ENCODE peak calls at places on chromosome 3, in nine cellular contexts. One of them, this sample, is unnamed.

GRCh38 chr3:117932441-117932840 is 1102.2 kb downstream of the IGSF11 start:
- DNase-seq in NCI-H1092: no peak
- DNase-seq in iPS-NIHi11: no peak
- DNase-seq in stimulated activated naive CD8-positive, alpha-beta T cell treated with anti-CD3 and anti-CD28 coated beads, Interleukin-15, Interleukin-2, amounts not matched to agents 100 U/mL and 50 U/mL, for 24 hours: no peak
- DNase-seq in activated naive CD4-positive, alpha-beta T cell treated with Interleukin-2 at 50 U/mL for 16 hours: no peak
- DNase-seq in SW 1271: no peak
- DNase-seq in RWPE1: no peak
- DNase-seq in activated CD8-positive, alpha-beta T cell treated with anti-CD3 and anti-CD28 coated beads for 36 hours: no peak
- DNase-seq in nucleus accumbens: no peak
- DNase-seq in this sample: no peak

GRCh38 chr3:37833790-37834189 is 27.9 kb upstream of the CTDSPL start:
- DNase-seq in NCI-H1092: no peak
- DNase-seq in iPS-NIHi11: no peak
- DNase-seq in stimulated activated naive CD8-positive, alpha-beta T cell treated with anti-CD3 and anti-CD28 coated beads, Interleukin-15, Interleukin-2, amounts not matched to agents 100 U/mL and 50 U/mL, for 24 hours: no peak
- DNase-seq in activated naive CD4-positive, alpha-beta T cell treated with Interleukin-2 at 50 U/mL for 16 hours: no peak
- DNase-seq in SW 1271: no peak
- DNase-seq in RWPE1: no peak
- DNase-seq in activated CD8-positive, alpha-beta T cell treated with anti-CD3 and anti-CD28 coated beads for 36 hours: no peak
- DNase-seq in nucleus accumbens: no peak
- DNase-seq in this sample: no peak

GRCh38 chr3:47436180-47436579 is 39.6 kb downstream of the SCAP start:
- DNase-seq in NCI-H1092: no peak
- DNase-seq in iPS-NIHi11: no peak
- DNase-seq in stimulated activated naive CD8-positive, alpha-beta T cell treated with anti-CD3 and anti-CD28 coated beads, Interleukin-15, Interleukin-2, amounts not matched to agents 100 U/mL and 50 U/mL, for 24 hours: no peak
- DNase-seq in activated naive CD4-positive, alpha-beta T cell treated with Interleukin-2 at 50 U/mL for 16 hours: no peak
- DNase-seq in SW 1271: no peak
- DNase-seq in RWPE1: no peak
- DNase-seq in activated CD8-positive, alpha-beta T cell treated with anti-CD3 and anti-CD28 coated beads for 36 hours: no peak
- DNase-seq in nucleus accumbens: no peak
- DNase-seq in this sample: no peak

GRCh38 chr3:52456169-52456799 is 880 bp downstream of the NISCH start:
- DNase-seq in NCI-H1092: no peak
- DNase-seq in iPS-NIHi11: peak; percentile 65
- DNase-seq in stimulated activated naive CD8-positive, alpha-beta T cell treated with anti-CD3 and anti-CD28 coated beads, Interleukin-15, Interleukin-2, amounts not matched to agents 100 U/mL and 50 U/mL, for 24 hours: peak; percentile 28
- DNase-seq in activated naive CD4-positive, alpha-beta T cell treated with Interleukin-2 at 50 U/mL for 16 hours: peak; percentile 6
- DNase-seq in SW 1271: no peak
- DNase-seq in RWPE1: peak; percentile 17
- DNase-seq in activated CD8-positive, alpha-beta T cell treated with anti-CD3 and anti-CD28 coated beads for 36 hours: peak; percentile 24
- DNase-seq in nucleus accumbens: no peak
- DNase-seq in this sample: no peak

GRCh38 chr3:195466251-195466650 is 23.4 kb upstream of the ACAP2 start:
- DNase-seq in NCI-H1092: no peak
- DNase-seq in iPS-NIHi11: no peak
- DNase-seq in stimulated activated naive CD8-positive, alpha-beta T cell treated with anti-CD3 and anti-CD28 coated beads, Interleukin-15, Interleukin-2, amounts not matched to agents 100 U/mL and 50 U/mL, for 24 hours: no peak
- DNase-seq in activated naive CD4-positive, alpha-beta T cell treated with Interleukin-2 at 50 U/mL for 16 hours: no peak
- DNase-seq in SW 1271: no peak
- DNase-seq in RWPE1: no peak
- DNase-seq in activated CD8-positive, alpha-beta T cell treated with anti-CD3 and anti-CD28 coated beads for 36 hours: no peak
- DNase-seq in nucleus accumbens: no peak
- DNase-seq in this sample: no peak

GRCh38 chr3:193872265-193872753 is 263.6 kb upstream of the HES1 start:
- DNase-seq in NCI-H1092: no peak
- DNase-seq in iPS-NIHi11: peak; percentile 55
- DNase-seq in stimulated activated naive CD8-positive, alpha-beta T cell treated with anti-CD3 and anti-CD28 coated beads, Interleukin-15, Interleukin-2, amounts not matched to agents 100 U/mL and 50 U/mL, for 24 hours: peak; percentile 25
- DNase-seq in activated naive CD4-positive, alpha-beta T cell treated with Interleukin-2 at 50 U/mL for 16 hours: no peak
- DNase-seq in SW 1271: peak; percentile 70
- DNase-seq in RWPE1: peak; percentile 98
- DNase-seq in activated CD8-positive, alpha-beta T cell treated with anti-CD3 and anti-CD28 coated beads for 36 hours: peak; percentile 30
- DNase-seq in nucleus accumbens: no peak
- DNase-seq in this sample: peak; percentile 94

GRCh38 chr3:45936261-45936660 is 7.0 kb upstream of the CXCR6 start:
- DNase-seq in NCI-H1092: no peak
- DNase-seq in iPS-NIHi11: no peak
- DNase-seq in stimulated activated naive CD8-positive, alpha-beta T cell treated with anti-CD3 and anti-CD28 coated beads, Interleukin-15, Interleukin-2, amounts not matched to agents 100 U/mL and 50 U/mL, for 24 hours: no peak
- DNase-seq in activated naive CD4-positive, alpha-beta T cell treated with Interleukin-2 at 50 U/mL for 16 hours: no peak
- DNase-seq in SW 1271: no peak
- DNase-seq in RWPE1: no peak
- DNase-seq in activated CD8-positive, alpha-beta T cell treated with anti-CD3 and anti-CD28 coated beads for 36 hours: no peak
- DNase-seq in nucleus accumbens: no peak
- DNase-seq in this sample: no peak

GRCh38 chr3:164351126-164351525 is 727.2 kb downstream of the SI start:
- DNase-seq in NCI-H1092: no peak
- DNase-seq in iPS-NIHi11: no peak
- DNase-seq in stimulated activated naive CD8-positive, alpha-beta T cell treated with anti-CD3 and anti-CD28 coated beads, Interleukin-15, Interleukin-2, amounts not matched to agents 100 U/mL and 50 U/mL, for 24 hours: no peak
- DNase-seq in activated naive CD4-positive, alpha-beta T cell treated with Interleukin-2 at 50 U/mL for 16 hours: no peak
- DNase-seq in SW 1271: no peak
- DNase-seq in RWPE1: no peak
- DNase-seq in activated CD8-positive, alpha-beta T cell treated with anti-CD3 and anti-CD28 coated beads for 36 hours: no peak
- DNase-seq in nucleus accumbens: no peak
- DNase-seq in this sample: no peak

GRCh38 chr3:51966486-51966885 is 768 bp downstream of the PCBP4 start:
- DNase-seq in NCI-H1092: peak; percentile 8
- DNase-seq in iPS-NIHi11: no peak
- DNase-seq in stimulated activated naive CD8-positive, alpha-beta T cell treated with anti-CD3 and anti-CD28 coated beads, Interleukin-15, Interleukin-2, amounts not matched to agents 100 U/mL and 50 U/mL, for 24 hours: no peak
- DNase-seq in activated naive CD4-positive, alpha-beta T cell treated with Interleukin-2 at 50 U/mL for 16 hours: no peak
- DNase-seq in SW 1271: no peak
- DNase-seq in RWPE1: no peak
- DNase-seq in activated CD8-positive, alpha-beta T cell treated with anti-CD3 and anti-CD28 coated beads for 36 hours: no peak
- DNase-seq in nucleus accumbens: no peak
- DNase-seq in this sample: no peak

GRCh38 chr3:120348065-120348980 is 831 bp downstream of the LRRC58 start:
- DNase-seq in NCI-H1092: peak; percentile 63
- DNase-seq in iPS-NIHi11: no peak
- DNase-seq in stimulated activated naive CD8-positive, alpha-beta T cell treated with anti-CD3 and anti-CD28 coated beads, Interleukin-15, Interleukin-2, amounts not matched to agents 100 U/mL and 50 U/mL, for 24 hours: peak; percentile 56
- DNase-seq in activated naive CD4-positive, alpha-beta T cell treated with Interleukin-2 at 50 U/mL for 16 hours: peak; percentile 64
- DNase-seq in SW 1271: no peak
- DNase-seq in RWPE1: peak; percentile 36
- DNase-seq in activated CD8-positive, alpha-beta T cell treated with anti-CD3 and anti-CD28 coated beads for 36 hours: peak; percentile 68
- DNase-seq in nucleus accumbens: no peak
- DNase-seq in this sample: no peak

GRCh38 chr3:43914269-43914668 is 223.5 kb downstream of the ABHD5 start:
- DNase-seq in NCI-H1092: no peak
- DNase-seq in iPS-NIHi11: no peak
- DNase-seq in stimulated activated naive CD8-positive, alpha-beta T cell treated with anti-CD3 and anti-CD28 coated beads, Interleukin-15, Interleukin-2, amounts not matched to agents 100 U/mL and 50 U/mL, for 24 hours: no peak
- DNase-seq in activated naive CD4-positive, alpha-beta T cell treated with Interleukin-2 at 50 U/mL for 16 hours: no peak
- DNase-seq in SW 1271: no peak
- DNase-seq in RWPE1: no peak
- DNase-seq in activated CD8-positive, alpha-beta T cell treated with anti-CD3 and anti-CD28 coated beads for 36 hours: no peak
- DNase-seq in nucleus accumbens: no peak
- DNase-seq in this sample: no peak

GRCh38 chr3:44125241-44125640 is 116.4 kb upstream of the TOPAZ1 start:
- DNase-seq in NCI-H1092: no peak
- DNase-seq in iPS-NIHi11: no peak
- DNase-seq in stimulated activated naive CD8-positive, alpha-beta T cell treated with anti-CD3 and anti-CD28 coated beads, Interleukin-15, Interleukin-2, amounts not matched to agents 100 U/mL and 50 U/mL, for 24 hours: no peak
- DNase-seq in activated naive CD4-positive, alpha-beta T cell treated with Interleukin-2 at 50 U/mL for 16 hours: no peak
- DNase-seq in SW 1271: no peak
- DNase-seq in RWPE1: no peak
- DNase-seq in activated CD8-positive, alpha-beta T cell treated with anti-CD3 and anti-CD28 coated beads for 36 hours: no peak
- DNase-seq in nucleus accumbens: no peak
- DNase-seq in this sample: no peak

GRCh38 chr3:182243625-182244024 is 531.9 kb downstream of the SOX2 start:
- DNase-seq in NCI-H1092: no peak
- DNase-seq in iPS-NIHi11: no peak
- DNase-seq in stimulated activated naive CD8-positive, alpha-beta T cell treated with anti-CD3 and anti-CD28 coated beads, Interleukin-15, Interleukin-2, amounts not matched to agents 100 U/mL and 50 U/mL, for 24 hours: no peak
- DNase-seq in activated naive CD4-positive, alpha-beta T cell treated with Interleukin-2 at 50 U/mL for 16 hours: no peak
- DNase-seq in SW 1271: no peak
- DNase-seq in RWPE1: no peak
- DNase-seq in activated CD8-positive, alpha-beta T cell treated with anti-CD3 and anti-CD28 coated beads for 36 hours: no peak
- DNase-seq in nucleus accumbens: no peak
- DNase-seq in this sample: no peak

GRCh38 chr3:101950510-101950909 is 101.2 kb downstream of the NFKBIZ start:
- DNase-seq in NCI-H1092: no peak
- DNase-seq in iPS-NIHi11: no peak
- DNase-seq in stimulated activated naive CD8-positive, alpha-beta T cell treated with anti-CD3 and anti-CD28 coated beads, Interleukin-15, Interleukin-2, amounts not matched to agents 100 U/mL and 50 U/mL, for 24 hours: no peak
- DNase-seq in activated naive CD4-positive, alpha-beta T cell treated with Interleukin-2 at 50 U/mL for 16 hours: no peak
- DNase-seq in SW 1271: no peak
- DNase-seq in RWPE1: no peak
- DNase-seq in activated CD8-positive, alpha-beta T cell treated with anti-CD3 and anti-CD28 coated beads for 36 hours: peak; percentile 46
- DNase-seq in nucleus accumbens: no peak
- DNase-seq in this sample: no peak

GRCh38 chr3:184155644-184156521 is 706 bp downstream of the DVL3 start:
- DNase-seq in NCI-H1092: no peak
- DNase-seq in iPS-NIHi11: peak; percentile 63
- DNase-seq in stimulated activated naive CD8-positive, alpha-beta T cell treated with anti-CD3 and anti-CD28 coated beads, Interleukin-15, Interleukin-2, amounts not matched to agents 100 U/mL and 50 U/mL, for 24 hours: peak; percentile 64
- DNase-seq in activated naive CD4-positive, alpha-beta T cell treated with Interleukin-2 at 50 U/mL for 16 hours: peak; percentile 66
- DNase-seq in SW 1271: no peak
- DNase-seq in RWPE1: peak; percentile 35
- DNase-seq in activated CD8-positive, alpha-beta T cell treated with anti-CD3 and anti-CD28 coated beads for 36 hours: peak; percentile 66
- DNase-seq in nucleus accumbens: no peak
- DNase-seq in this sample: no peak

GRCh38 chr3:146117406-146118285 is 43.3 kb downstream of the PLOD2 start:
- DNase-seq in NCI-H1092: no peak
- DNase-seq in iPS-NIHi11: no peak
- DNase-seq in stimulated activated naive CD8-positive, alpha-beta T cell treated with anti-CD3 and anti-CD28 coated beads, Interleukin-15, Interleukin-2, amounts not matched to agents 100 U/mL and 50 U/mL, for 24 hours: no peak
- DNase-seq in activated naive CD4-positive, alpha-beta T cell treated with Interleukin-2 at 50 U/mL for 16 hours: no peak
- DNase-seq in SW 1271: no peak
- DNase-seq in RWPE1: no peak
- DNase-seq in activated CD8-positive, alpha-beta T cell treated with anti-CD3 and anti-CD28 coated beads for 36 hours: no peak
- DNase-seq in nucleus accumbens: no peak
- DNase-seq in this sample: no peak

GRCh38 chr3:71039332-71039731 is 544.2 kb downstream of the FOXP1 start:
- DNase-seq in NCI-H1092: no peak
- DNase-seq in iPS-NIHi11: no peak
- DNase-seq in stimulated activated naive CD8-positive, alpha-beta T cell treated with anti-CD3 and anti-CD28 coated beads, Interleukin-15, Interleukin-2, amounts not matched to agents 100 U/mL and 50 U/mL, for 24 hours: no peak
- DNase-seq in activated naive CD4-positive, alpha-beta T cell treated with Interleukin-2 at 50 U/mL for 16 hours: no peak
- DNase-seq in SW 1271: no peak
- DNase-seq in RWPE1: no peak
- DNase-seq in activated CD8-positive, alpha-beta T cell treated with anti-CD3 and anti-CD28 coated beads for 36 hours: peak; percentile 39
- DNase-seq in nucleus accumbens: no peak
- DNase-seq in this sample: no peak

GRCh38 chr3:140296796-140297352 is 361.9 kb downstream of the CLSTN2 start:
- DNase-seq in NCI-H1092: no peak
- DNase-seq in iPS-NIHi11: no peak
- DNase-seq in stimulated activated naive CD8-positive, alpha-beta T cell treated with anti-CD3 and anti-CD28 coated beads, Interleukin-15, Interleukin-2, amounts not matched to agents 100 U/mL and 50 U/mL, for 24 hours: no peak
- DNase-seq in activated naive CD4-positive, alpha-beta T cell treated with Interleukin-2 at 50 U/mL for 16 hours: no peak
- DNase-seq in SW 1271: no peak
- DNase-seq in RWPE1: no peak
- DNase-seq in activated CD8-positive, alpha-beta T cell treated with anti-CD3 and anti-CD28 coated beads for 36 hours: no peak
- DNase-seq in nucleus accumbens: no peak
- DNase-seq in this sample: no peak

GRCh38 chr3:172135766-172136729 is 96.7 kb downstream of the FNDC3B start:
- DNase-seq in NCI-H1092: no peak
- DNase-seq in iPS-NIHi11: no peak
- DNase-seq in stimulated activated naive CD8-positive, alpha-beta T cell treated with anti-CD3 and anti-CD28 coated beads, Interleukin-15, Interleukin-2, amounts not matched to agents 100 U/mL and 50 U/mL, for 24 hours: no peak
- DNase-seq in activated naive CD4-positive, alpha-beta T cell treated with Interleukin-2 at 50 U/mL for 16 hours: no peak
- DNase-seq in SW 1271: no peak
- DNase-seq in RWPE1: no peak
- DNase-seq in activated CD8-positive, alpha-beta T cell treated with anti-CD3 and anti-CD28 coated beads for 36 hours: no peak
- DNase-seq in nucleus accumbens: no peak
- DNase-seq in this sample: no peak

GRCh38 chr3:45988100-45988761 is 7.4 kb downstream of the FYCO1 start:
- DNase-seq in NCI-H1092: no peak
- DNase-seq in iPS-NIHi11: no peak
- DNase-seq in stimulated activated naive CD8-positive, alpha-beta T cell treated with anti-CD3 and anti-CD28 coated beads, Interleukin-15, Interleukin-2, amounts not matched to agents 100 U/mL and 50 U/mL, for 24 hours: no peak
- DNase-seq in activated naive CD4-positive, alpha-beta T cell treated with Interleukin-2 at 50 U/mL for 16 hours: no peak
- DNase-seq in SW 1271: no peak
- DNase-seq in RWPE1: no peak
- DNase-seq in activated CD8-positive, alpha-beta T cell treated with anti-CD3 and anti-CD28 coated beads for 36 hours: no peak
- DNase-seq in nucleus accumbens: no peak
- DNase-seq in this sample: no peak

GRCh38 chr3:184200825-184201224 is 14.8 kb downstream of the ABCF3 start:
- DNase-seq in NCI-H1092: no peak
- DNase-seq in iPS-NIHi11: no peak
- DNase-seq in stimulated activated naive CD8-positive, alpha-beta T cell treated with anti-CD3 and anti-CD28 coated beads, Interleukin-15, Interleukin-2, amounts not matched to agents 100 U/mL and 50 U/mL, for 24 hours: no peak
- DNase-seq in activated naive CD4-positive, alpha-beta T cell treated with Interleukin-2 at 50 U/mL for 16 hours: no peak
- DNase-seq in SW 1271: no peak
- DNase-seq in RWPE1: no peak
- DNase-seq in activated CD8-positive, alpha-beta T cell treated with anti-CD3 and anti-CD28 coated beads for 36 hours: no peak
- DNase-seq in nucleus accumbens: no peak
- DNase-seq in this sample: no peak

GRCh38 chr3:8768364-8769087 is 887 bp downstream of the OXTR start:
- DNase-seq in NCI-H1092: no peak
- DNase-seq in iPS-NIHi11: peak; percentile 30
- DNase-seq in stimulated activated naive CD8-positive, alpha-beta T cell treated with anti-CD3 and anti-CD28 coated beads, Interleukin-15, Interleukin-2, amounts not matched to agents 100 U/mL and 50 U/mL, for 24 hours: peak; percentile 7
- DNase-seq in activated naive CD4-positive, alpha-beta T cell treated with Interleukin-2 at 50 U/mL for 16 hours: no peak
- DNase-seq in SW 1271: no peak
- DNase-seq in RWPE1: no peak
- DNase-seq in activated CD8-positive, alpha-beta T cell treated with anti-CD3 and anti-CD28 coated beads for 36 hours: peak; percentile 13
- DNase-seq in nucleus accumbens: no peak
- DNase-seq in this sample: no peak

GRCh38 chr3:133568294-133569014 is 5.0 kb upstream of the CDV3 start:
- DNase-seq in NCI-H1092: no peak
- DNase-seq in iPS-NIHi11: no peak
- DNase-seq in stimulated activated naive CD8-positive, alpha-beta T cell treated with anti-CD3 and anti-CD28 coated beads, Interleukin-15, Interleukin-2, amounts not matched to agents 100 U/mL and 50 U/mL, for 24 hours: no peak
- DNase-seq in activated naive CD4-positive, alpha-beta T cell treated with Interleukin-2 at 50 U/mL for 16 hours: no peak
- DNase-seq in SW 1271: no peak
- DNase-seq in RWPE1: peak; percentile 85
- DNase-seq in activated CD8-positive, alpha-beta T cell treated with anti-CD3 and anti-CD28 coated beads for 36 hours: no peak
- DNase-seq in nucleus accumbens: no peak
- DNase-seq in this sample: peak; percentile 79

GRCh38 chr3:69181592-69182211 is 59.3 kb upstream of the LMOD3 start:
- DNase-seq in NCI-H1092: no peak
- DNase-seq in iPS-NIHi11: no peak
- DNase-seq in stimulated activated naive CD8-positive, alpha-beta T cell treated with anti-CD3 and anti-CD28 coated beads, Interleukin-15, Interleukin-2, amounts not matched to agents 100 U/mL and 50 U/mL, for 24 hours: no peak
- DNase-seq in activated naive CD4-positive, alpha-beta T cell treated with Interleukin-2 at 50 U/mL for 16 hours: no peak
- DNase-seq in SW 1271: no peak
- DNase-seq in RWPE1: no peak
- DNase-seq in activated CD8-positive, alpha-beta T cell treated with anti-CD3 and anti-CD28 coated beads for 36 hours: no peak
- DNase-seq in nucleus accumbens: no peak
- DNase-seq in this sample: no peak

GRCh38 chr3:3998140-3998977 is 199.1 kb downstream of the LRRN1 start:
- DNase-seq in NCI-H1092: peak; percentile 15
- DNase-seq in iPS-NIHi11: peak; percentile 45
- DNase-seq in stimulated activated naive CD8-positive, alpha-beta T cell treated with anti-CD3 and anti-CD28 coated beads, Interleukin-15, Interleukin-2, amounts not matched to agents 100 U/mL and 50 U/mL, for 24 hours: peak; percentile 15
- DNase-seq in activated naive CD4-positive, alpha-beta T cell treated with Interleukin-2 at 50 U/mL for 16 hours: no peak
- DNase-seq in SW 1271: no peak
- DNase-seq in RWPE1: no peak
- DNase-seq in activated CD8-positive, alpha-beta T cell treated with anti-CD3 and anti-CD28 coated beads for 36 hours: peak; percentile 47
- DNase-seq in nucleus accumbens: no peak
- DNase-seq in this sample: peak; percentile 36

GRCh38 chr3:121758727-121759450 is 9.3 kb upstream of the GOLGB1 start:
- DNase-seq in NCI-H1092: no peak
- DNase-seq in iPS-NIHi11: no peak
- DNase-seq in stimulated activated naive CD8-positive, alpha-beta T cell treated with anti-CD3 and anti-CD28 coated beads, Interleukin-15, Interleukin-2, amounts not matched to agents 100 U/mL and 50 U/mL, for 24 hours: no peak
- DNase-seq in activated naive CD4-positive, alpha-beta T cell treated with Interleukin-2 at 50 U/mL for 16 hours: no peak
- DNase-seq in SW 1271: no peak
- DNase-seq in RWPE1: no peak
- DNase-seq in activated CD8-positive, alpha-beta T cell treated with anti-CD3 and anti-CD28 coated beads for 36 hours: no peak
- DNase-seq in nucleus accumbens: no peak
- DNase-seq in this sample: no peak

GRCh38 chr3:82376883-82377282 is 615.4 kb upstream of the GBE1 start:
- DNase-seq in NCI-H1092: no peak
- DNase-seq in iPS-NIHi11: no peak
- DNase-seq in stimulated activated naive CD8-positive, alpha-beta T cell treated with anti-CD3 and anti-CD28 coated beads, Interleukin-15, Interleukin-2, amounts not matched to agents 100 U/mL and 50 U/mL, for 24 hours: no peak
- DNase-seq in activated naive CD4-positive, alpha-beta T cell treated with Interleukin-2 at 50 U/mL for 16 hours: no peak
- DNase-seq in SW 1271: no peak
- DNase-seq in RWPE1: no peak
- DNase-seq in activated CD8-positive, alpha-beta T cell treated with anti-CD3 and anti-CD28 coated beads for 36 hours: no peak
- DNase-seq in nucleus accumbens: no peak
- DNase-seq in this sample: no peak

GRCh38 chr3:114827495-114827894 is 319.6 kb downstream of the ZBTB20 start:
- DNase-seq in NCI-H1092: peak; percentile 36
- DNase-seq in iPS-NIHi11: peak; percentile 47
- DNase-seq in stimulated activated naive CD8-positive, alpha-beta T cell treated with anti-CD3 and anti-CD28 coated beads, Interleukin-15, Interleukin-2, amounts not matched to agents 100 U/mL and 50 U/mL, for 24 hours: no peak
- DNase-seq in activated naive CD4-positive, alpha-beta T cell treated with Interleukin-2 at 50 U/mL for 16 hours: no peak
- DNase-seq in SW 1271: peak; percentile 34
- DNase-seq in RWPE1: peak; percentile 26
- DNase-seq in activated CD8-positive, alpha-beta T cell treated with anti-CD3 and anti-CD28 coated beads for 36 hours: peak; percentile 23
- DNase-seq in nucleus accumbens: no peak
- DNase-seq in this sample: peak; percentile 22

GRCh38 chr3:171267089-171267488 is 193.1 kb downstream of the TNIK start:
- DNase-seq in NCI-H1092: no peak
- DNase-seq in iPS-NIHi11: no peak
- DNase-seq in stimulated activated naive CD8-positive, alpha-beta T cell treated with anti-CD3 and anti-CD28 coated beads, Interleukin-15, Interleukin-2, amounts not matched to agents 100 U/mL and 50 U/mL, for 24 hours: no peak
- DNase-seq in activated naive CD4-positive, alpha-beta T cell treated with Interleukin-2 at 50 U/mL for 16 hours: no peak
- DNase-seq in SW 1271: no peak
- DNase-seq in RWPE1: no peak
- DNase-seq in activated CD8-positive, alpha-beta T cell treated with anti-CD3 and anti-CD28 coated beads for 36 hours: peak; percentile 34
- DNase-seq in nucleus accumbens: no peak
- DNase-seq in this sample: no peak

GRCh38 chr3:127678611-127679533 is 6.1 kb downstream of the ABTB1 start:
- DNase-seq in NCI-H1092: no peak
- DNase-seq in iPS-NIHi11: no peak
- DNase-seq in stimulated activated naive CD8-positive, alpha-beta T cell treated with anti-CD3 and anti-CD28 coated beads, Interleukin-15, Interleukin-2, amounts not matched to agents 100 U/mL and 50 U/mL, for 24 hours: peak; percentile 1
- DNase-seq in activated naive CD4-positive, alpha-beta T cell treated with Interleukin-2 at 50 U/mL for 16 hours: no peak
- DNase-seq in SW 1271: no peak
- DNase-seq in RWPE1: no peak
- DNase-seq in activated CD8-positive, alpha-beta T cell treated with anti-CD3 and anti-CD28 coated beads for 36 hours: no peak
- DNase-seq in nucleus accumbens: no peak
- DNase-seq in this sample: no peak

GRCh38 chr3:124361566-124361965 is 368.7 kb upstream of the UMPS start:
- DNase-seq in NCI-H1092: no peak
- DNase-seq in iPS-NIHi11: no peak
- DNase-seq in stimulated activated naive CD8-positive, alpha-beta T cell treated with anti-CD3 and anti-CD28 coated beads, Interleukin-15, Interleukin-2, amounts not matched to agents 100 U/mL and 50 U/mL, for 24 hours: no peak
- DNase-seq in activated naive CD4-positive, alpha-beta T cell treated with Interleukin-2 at 50 U/mL for 16 hours: no peak
- DNase-seq in SW 1271: no peak
- DNase-seq in RWPE1: no peak
- DNase-seq in activated CD8-positive, alpha-beta T cell treated with anti-CD3 and anti-CD28 coated beads for 36 hours: no peak
- DNase-seq in nucleus accumbens: no peak
- DNase-seq in this sample: no peak

This sample was measured in Panc1.